ENCODE peak calls at places on chromosomes 7 and 10, in ten cellular contexts. L is AG10803; F is M059J; K is RWPE1; G is AG04449; C is HAP-1; W is activated effector memory CD4-positive, alpha-beta T cell treated with Interleukin-2 at 50 U/mL for 16 hours; V is anterior cingulate cortex; I is left ventricle myocardium inferior; D is activated T-helper 1 cell treated with anti-CD3 and anti-CD28 coated beads, Interleukin-2, amount 50 U/mL, for 16 hours. B is an unnamed sample.

GRCh38 chr10:130623680-130624271 is 487.6 kb downstream of the GLRX3 start:
- DNase-seq in L (no peak), F (no peak), K (no peak), G (no peak), C (no peak), W (no peak), V (no peak), I (no peak), D (no peak), B (no peak)

GRCh38 chr10:71548494-71548846 is 151.8 kb downstream of the CDH23 start:
- DNase-seq in L (no peak), F (no peak), K (peak; percentile 30), G (no peak), C (peak; percentile 44), W (no peak), V (no peak), I (no peak), D (no peak), B (peak; percentile 80)

GRCh38 chr10:36531621-36532020 is 593.8 kb upstream of the ANKRD30A start:
- DNase-seq in L (peak; percentile 14), F (peak; percentile 69), K (peak; percentile 41), G (no peak), C (no peak), W (no peak), V (no peak), I (no peak), D (no peak), B (no peak)

GRCh38 chr7:48078470-48078869 is 10.6 kb upstream of the UPP1 start:
- DNase-seq in L (peak; percentile 31), F (no peak), K (no peak), G (no peak), C (no peak), W (no peak), V (no peak), I (no peak), D (no peak), B (no peak)

GRCh38 chr10:8893102-8893501 is 838.6 kb downstream of the GATA3 start:
- DNase-seq in L (no peak), F (no peak), K (no peak), G (no peak), C (no peak), W (no peak), V (no peak), I (no peak), D (no peak), B (no peak)

GRCh38 chr10:126170367-126170766 is 217.9 kb downstream of the ADAM12 start:
- DNase-seq in L (no peak), F (no peak), K (no peak), G (no peak), C (no peak), W (no peak), V (no peak), I (no peak), D (no peak), B (no peak)

GRCh38 chr7:18570890-18571478 is 75.4 kb downstream of the HDAC9 start:
- DNase-seq in L (peak; percentile 64), F (peak; percentile 70), K (peak; percentile 44), G (no peak), C (no peak), W (no peak), V (no peak), I (no peak), D (no peak), B (no peak)

GRCh38 chr10:100508691-100509150 is 10.9 kb downstream of the SEC31B start:
- DNase-seq in L (peak; percentile 50), F (peak; percentile 54), K (peak; percentile 67), G (no peak), C (peak; percentile 56), W (peak; percentile 7), V (no peak), I (no peak), D (no peak), B (peak; percentile 58)

GRCh38 chr7:130432886-130433285 is 7.9 kb downstream of the CEP41 start:
- DNase-seq in L (no peak), F (peak; percentile 64), K (peak; percentile 37), G (no peak), C (no peak), W (no peak), V (no peak), I (no peak), D (no peak), B (no peak)

GRCh38 chr10:86520871-86521619 is 547 bp downstream of the WAPL start:
- DNase-seq in L (peak; percentile 61), F (peak; percentile 62), K (peak; percentile 70), G (no peak), C (peak; percentile 68), W (peak; percentile 29), V (no peak), I (peak; percentile 53), D (no peak), B (peak; percentile 68)

GRCh38 chr10:4656576-4657194 is 169.3 kb upstream of the AKR1E2 start:
- DNase-seq in L (peak; percentile 68), F (peak; percentile 56), K (peak; percentile 36), G (no peak), C (peak; percentile 63), W (peak; percentile 29), V (peak; percentile 13), I (peak; percentile 47), D (no peak), B (no peak)

GRCh38 chr7:95045236-95045923 is 138.0 kb downstream of the PPP1R9A start:
- DNase-seq in L (peak; percentile 27), F (peak; percentile 57), K (no peak), G (no peak), C (peak; percentile 37), W (no peak), V (peak; percentile 49), I (no peak), D (no peak), B (no peak)

GRCh38 chr10:98331888-98332287 is 63.9 kb upstream of the LOXL4 start:
- DNase-seq in L (no peak), F (no peak), K (no peak), G (no peak), C (peak; percentile 36), W (no peak), V (no peak), I (no peak), D (no peak), B (peak; percentile 57)

GRCh38 chr10:119431768-119432135 is 110.8 kb downstream of the RGS10 start:
- DNase-seq in L (no peak), F (no peak), K (no peak), G (no peak), C (no peak), W (no peak), V (no peak), I (no peak), D (no peak), B (no peak)

GRCh38 chr10:101563007-101563406 is 25.1 kb downstream of the POLL start:
- DNase-seq in L (no peak), F (no peak), K (no peak), G (no peak), C (no peak), W (no peak), V (no peak), I (no peak), D (no peak), B (no peak)

GRCh38 chr7:110921478-110922210 is 169.3 kb upstream of the LRRN3 start:
- DNase-seq in L (peak; percentile 5), F (no peak), K (no peak), G (peak; percentile 2), C (no peak), W (no peak), V (no peak), I (no peak), D (no peak), B (no peak)

GRCh38 chr7:93092757-93093370 is 24.9 kb downstream of the SAMD9 start:
- DNase-seq in L (peak; percentile 69), F (peak; percentile 46), K (no peak), G (peak; percentile 21), C (no peak), W (no peak), V (no peak), I (no peak), D (no peak), B (no peak)

GRCh38 chr10:75493464-75493863 is 62.0 kb downstream of the LRMDA start:
- DNase-seq in L (peak; percentile 66), F (no peak), K (no peak), G (no peak), C (no peak), W (no peak), V (no peak), I (no peak), D (no peak), B (no peak)

GRCh38 chr7:152615052-152615741 is 60.7 kb downstream of the XRCC2 start:
- DNase-seq in L (no peak), F (peak; percentile 24), K (no peak), G (no peak), C (no peak), W (no peak), V (peak; percentile 51), I (no peak), D (no peak), B (no peak)

GRCh38 chr7:36190447-36191291 is 37.6 kb downstream of the EEPD1 start:
- DNase-seq in L (no peak), F (no peak), K (no peak), G (no peak), C (no peak), W (no peak), V (no peak), I (peak; percentile 32), D (no peak), B (no peak)

GRCh38 chr10:114547056-114547455 is 111.0 kb downstream of the ABLIM1 start:
- DNase-seq in L (no peak), F (no peak), K (no peak), G (no peak), C (no peak), W (no peak), V (no peak), I (no peak), D (no peak), B (no peak)